ENCODE peak calls at places on chromosomes 5 and 9, in six cellular contexts. One of them, this sample, is unnamed.
A peak's percentile ranks its signal among the peaks of the same experiment; 100 is the strongest.

GRCh38 chr5:55177078-55177477 is 4.1 kb upstream of the CDC20B start:
- DNase-seq in epithelial cell of proximal tubule: no peak
- DNase-seq in left lung: no peak
- DNase-seq in amygdala: no peak
- DNase-seq in nephron progenitor cell: no peak
- DNase-seq in CD4-positive, alpha-beta T cell: no peak
- DNase-seq in this sample: no peak

GRCh38 chr9:38253200-38253599 is 139.3 kb upstream of the ALDH1B1 start:
- DNase-seq in CD4-positive, alpha-beta T cell: no peak
- DNase-seq in left lung: no peak
- DNase-seq in epithelial cell of proximal tubule: no peak
- DNase-seq in amygdala: no peak
- DNase-seq in nephron progenitor cell: no peak
- DNase-seq in this sample: no peak

GRCh38 chr5:42665857-42666256 is 90.8 kb upstream of the CCDC152 start:
- DNase-seq in nephron progenitor cell: no peak
- DNase-seq in left lung: no peak
- DNase-seq in CD4-positive, alpha-beta T cell: no peak
- DNase-seq in amygdala: no peak
- DNase-seq in epithelial cell of proximal tubule: no peak
- DNase-seq in this sample: no peak

GRCh38 chr5:170597109-170597741 is 93.4 kb downstream of the KCNIP1 start:
- DNase-seq in nephron progenitor cell: no peak
- DNase-seq in epithelial cell of proximal tubule: peak; percentile 81
- DNase-seq in amygdala: no peak
- DNase-seq in CD4-positive, alpha-beta T cell: no peak
- DNase-seq in left lung: no peak
- DNase-seq in this sample: no peak

GRCh38 chr9:117796681-117797080 is 92.5 kb downstream of the TLR4 start:
- DNase-seq in CD4-positive, alpha-beta T cell: no peak
- DNase-seq in amygdala: no peak
- DNase-seq in nephron progenitor cell: no peak
- DNase-seq in epithelial cell of proximal tubule: peak; percentile 16
- DNase-seq in left lung: no peak
- DNase-seq in this sample: no peak

GRCh38 chr9:113828211-113828610 is 47.9 kb upstream of the ZNF618 start:
- DNase-seq in amygdala: no peak
- DNase-seq in nephron progenitor cell: no peak
- DNase-seq in epithelial cell of proximal tubule: no peak
- DNase-seq in left lung: no peak
- DNase-seq in CD4-positive, alpha-beta T cell: no peak
- DNase-seq in this sample: no peak

GRCh38 chr5:145941677-145942130 is 5.3 kb downstream of the SH3RF2 start:
- DNase-seq in nephron progenitor cell: no peak
- DNase-seq in CD4-positive, alpha-beta T cell: no peak
- DNase-seq in epithelial cell of proximal tubule: no peak
- DNase-seq in left lung: no peak
- DNase-seq in amygdala: no peak
- DNase-seq in this sample: no peak

GRCh38 chr5:87361031-87361443 is 51.7 kb downstream of the CCNH start:
- DNase-seq in nephron progenitor cell: no peak
- DNase-seq in epithelial cell of proximal tubule: no peak
- DNase-seq in CD4-positive, alpha-beta T cell: no peak
- DNase-seq in left lung: no peak
- DNase-seq in amygdala: no peak
- DNase-seq in this sample: no peak

GRCh38 chr9:137383453-137384115 is 39.4 kb downstream of the EXD3 start:
- DNase-seq in epithelial cell of proximal tubule: no peak
- DNase-seq in left lung: peak; percentile 30
- DNase-seq in amygdala: no peak
- DNase-seq in CD4-positive, alpha-beta T cell: no peak
- DNase-seq in nephron progenitor cell: no peak
- DNase-seq in this sample: no peak

GRCh38 chr5:151480384-151480783 is 33.0 kb downstream of the SLC36A1 start:
- DNase-seq in left lung: no peak
- DNase-seq in epithelial cell of proximal tubule: no peak
- DNase-seq in amygdala: no peak
- DNase-seq in nephron progenitor cell: no peak
- DNase-seq in CD4-positive, alpha-beta T cell: no peak
- DNase-seq in this sample: no peak

GRCh38 chr5:137019229-137019628 is 479.9 kb downstream of the SPOCK1 start:
- DNase-seq in left lung: no peak
- DNase-seq in epithelial cell of proximal tubule: no peak
- DNase-seq in amygdala: no peak
- DNase-seq in nephron progenitor cell: no peak
- DNase-seq in CD4-positive, alpha-beta T cell: no peak
- DNase-seq in this sample: no peak

GRCh38 chr9:133023117-133023890 is 7.5 kb upstream of the GTF3C5 start:
- DNase-seq in CD4-positive, alpha-beta T cell: no peak
- DNase-seq in amygdala: no peak
- DNase-seq in epithelial cell of proximal tubule: no peak
- DNase-seq in nephron progenitor cell: no peak
- DNase-seq in left lung: no peak
- DNase-seq in this sample: peak; percentile 18

GRCh38 chr5:172984244-172984953 is 828 bp downstream of the ATP6V0E1 start:
- DNase-seq in left lung: peak; percentile 73
- DNase-seq in amygdala: peak; percentile 13
- DNase-seq in epithelial cell of proximal tubule: peak; percentile 67
- DNase-seq in CD4-positive, alpha-beta T cell: peak; percentile 83
- DNase-seq in nephron progenitor cell: peak; percentile 53
- DNase-seq in this sample: peak; percentile 63

GRCh38 chr5:10934789-10935355 is 173.8 kb upstream of the DAP start:
- DNase-seq in CD4-positive, alpha-beta T cell: no peak
- DNase-seq in left lung: no peak
- DNase-seq in nephron progenitor cell: no peak
- DNase-seq in amygdala: no peak
- DNase-seq in epithelial cell of proximal tubule: no peak
- DNase-seq in this sample: no peak

GRCh38 chr5:128487041-128487440 is 51.0 kb downstream of the FBN2 start:
- DNase-seq in amygdala: no peak
- DNase-seq in left lung: no peak
- DNase-seq in CD4-positive, alpha-beta T cell: no peak
- DNase-seq in nephron progenitor cell: no peak
- DNase-seq in epithelial cell of proximal tubule: no peak
- DNase-seq in this sample: no peak

GRCh38 chr5:173688708-173689107 is 72.3 kb upstream of the BOD1 start:
- DNase-seq in amygdala: no peak
- DNase-seq in epithelial cell of proximal tubule: peak; percentile 9
- DNase-seq in CD4-positive, alpha-beta T cell: no peak
- DNase-seq in nephron progenitor cell: no peak
- DNase-seq in left lung: no peak
- DNase-seq in this sample: no peak

GRCh38 chr5:35877655-35878054 is 21.0 kb downstream of the IL7R start:
- DNase-seq in amygdala: no peak
- DNase-seq in epithelial cell of proximal tubule: no peak
- DNase-seq in CD4-positive, alpha-beta T cell: no peak
- DNase-seq in nephron progenitor cell: no peak
- DNase-seq in left lung: no peak
- DNase-seq in this sample: no peak

GRCh38 chr9:107243757-107244156 is 39.3 kb upstream of the RAD23B start:
- DNase-seq in epithelial cell of proximal tubule: peak; percentile 67
- DNase-seq in amygdala: no peak
- DNase-seq in left lung: no peak
- DNase-seq in CD4-positive, alpha-beta T cell: no peak
- DNase-seq in nephron progenitor cell: no peak
- DNase-seq in this sample: peak; percentile 12

GRCh38 chr9:74036549-74037231 is 460.4 kb upstream of the RORB start:
- DNase-seq in amygdala: no peak
- DNase-seq in left lung: no peak
- DNase-seq in epithelial cell of proximal tubule: no peak
- DNase-seq in nephron progenitor cell: no peak
- DNase-seq in CD4-positive, alpha-beta T cell: no peak
- DNase-seq in this sample: no peak

GRCh38 chr5:9686211-9686610 is 56.1 kb upstream of the TAS2R1 start:
- DNase-seq in CD4-positive, alpha-beta T cell: no peak
- DNase-seq in nephron progenitor cell: no peak
- DNase-seq in left lung: no peak
- DNase-seq in epithelial cell of proximal tubule: peak; percentile 4
- DNase-seq in amygdala: no peak
- DNase-seq in this sample: no peak

GRCh38 chr5:111755942-111756353 is 1.0 kb downstream of the NREP start:
- DNase-seq in CD4-positive, alpha-beta T cell: no peak
- DNase-seq in nephron progenitor cell: no peak
- DNase-seq in amygdala: no peak
- DNase-seq in epithelial cell of proximal tubule: no peak
- DNase-seq in left lung: no peak
- DNase-seq in this sample: no peak

GRCh38 chr9:35114921-35115341 is 731 bp downstream of the ATOSB start:
- DNase-seq in amygdala: no peak
- DNase-seq in epithelial cell of proximal tubule: no peak
- DNase-seq in CD4-positive, alpha-beta T cell: no peak
- DNase-seq in nephron progenitor cell: peak; percentile 34
- DNase-seq in left lung: peak; percentile 81
- DNase-seq in this sample: no peak

GRCh38 chr5:167415779-167416761 is 875.4 kb upstream of the WWC1 start:
- DNase-seq in amygdala: no peak
- DNase-seq in nephron progenitor cell: no peak
- DNase-seq in left lung: no peak
- DNase-seq in epithelial cell of proximal tubule: no peak
- DNase-seq in CD4-positive, alpha-beta T cell: no peak
- DNase-seq in this sample: no peak

GRCh38 chr5:32339198-32339597 is 26.5 kb upstream of the MTMR12 start:
- DNase-seq in left lung: no peak
- DNase-seq in amygdala: no peak
- DNase-seq in epithelial cell of proximal tubule: no peak
- DNase-seq in CD4-positive, alpha-beta T cell: no peak
- DNase-seq in nephron progenitor cell: no peak
- DNase-seq in this sample: no peak

GRCh38 chr9:109600142-109600541 is 102.0 kb upstream of the PTPN3 start:
- DNase-seq in amygdala: no peak
- DNase-seq in left lung: peak; percentile 60
- DNase-seq in nephron progenitor cell: no peak
- DNase-seq in CD4-positive, alpha-beta T cell: no peak
- DNase-seq in epithelial cell of proximal tubule: no peak
- DNase-seq in this sample: no peak

GRCh38 chr5:38347040-38347763 is 88.8 kb downstream of the EGFLAM start:
- DNase-seq in amygdala: no peak
- DNase-seq in epithelial cell of proximal tubule: peak; percentile 89
- DNase-seq in nephron progenitor cell: no peak
- DNase-seq in CD4-positive, alpha-beta T cell: no peak
- DNase-seq in left lung: no peak
- DNase-seq in this sample: no peak

GRCh38 chr9:124264812-124265211 is 7.1 kb downstream of the NEK6 start:
- DNase-seq in nephron progenitor cell: no peak
- DNase-seq in left lung: no peak
- DNase-seq in amygdala: no peak
- DNase-seq in CD4-positive, alpha-beta T cell: no peak
- DNase-seq in epithelial cell of proximal tubule: no peak
- DNase-seq in this sample: no peak

GRCh38 chr5:26881901-26882300 is 156.5 kb downstream of the CDH9 start:
- DNase-seq in left lung: no peak
- DNase-seq in CD4-positive, alpha-beta T cell: no peak
- DNase-seq in epithelial cell of proximal tubule: no peak
- DNase-seq in nephron progenitor cell: no peak
- DNase-seq in amygdala: no peak
- DNase-seq in this sample: no peak

GRCh38 chr9:71975833-71976232 is 64.4 kb downstream of the C9orf85 start:
- DNase-seq in CD4-positive, alpha-beta T cell: no peak
- DNase-seq in amygdala: no peak
- DNase-seq in epithelial cell of proximal tubule: no peak
- DNase-seq in left lung: no peak
- DNase-seq in nephron progenitor cell: no peak
- DNase-seq in this sample: no peak

GRCh38 chr5:15013654-15014463 is 142.3 kb upstream of the ANKH start:
- DNase-seq in left lung: no peak
- DNase-seq in CD4-positive, alpha-beta T cell: no peak
- DNase-seq in epithelial cell of proximal tubule: peak; percentile 54
- DNase-seq in nephron progenitor cell: peak; percentile 18
- DNase-seq in amygdala: no peak
- DNase-seq in this sample: no peak

GRCh38 chr9:96376926-96377874 is 6.3 kb downstream of the SLC35D2 start:
- DNase-seq in amygdala: no peak
- DNase-seq in nephron progenitor cell: peak; percentile 10
- DNase-seq in CD4-positive, alpha-beta T cell: no peak
- DNase-seq in left lung: peak; percentile 68
- DNase-seq in epithelial cell of proximal tubule: no peak
- DNase-seq in this sample: no peak